ENCODE peak calls at places on chromosomes 4 and X, in eight cellular contexts. I, D, M, Q, B, V, S and J are unnamed samples.

GRCh38 chr4:22427676-22428075 is 88.2 kb downstream of the ADGRA3 start:
- DNase-seq in M (no peak), D (no peak), I (no peak), B (no peak), Q (no peak), V (no peak), S (no peak), J (no peak)

GRCh38 chrX:150361777-150362351 is 1.3 kb upstream of the MAMLD1 start:
- DNase-seq in Q (no peak), M (peak), B (peak), D (no peak), S (peak), V (peak), I (no peak), J (no peak)

GRCh38 chr4:7677799-7678301 is 243.1 kb upstream of the PSAPL1 start:
- DNase-seq in S (no peak), B (no peak), D (no peak), M (no peak), I (no peak), V (no peak), Q (no peak), J (no peak)

GRCh38 chr4:8403173-8403753 is 37.3 kb downstream of the ACOX3 start:
- DNase-seq in V (peak), D (peak), S (peak), I (peak), Q (no peak), B (peak), M (peak), J (no peak)

GRCh38 chr4:100428051-100428450 is 89.8 kb downstream of the EMCN start:
- DNase-seq in M (peak), B (no peak), I (no peak), Q (no peak), D (peak), V (no peak), S (no peak), J (no peak)

GRCh38 chrX:105098201-105098600 is 122.3 kb downstream of the TEX13A start:
- DNase-seq in V (no peak), B (no peak), M (no peak), S (no peak), Q (no peak), I (no peak), D (no peak), J (no peak)

GRCh38 chrX:138897621-138898492 is 186.3 kb upstream of the FGF13 start:
- DNase-seq in B (no peak), M (no peak), V (no peak), D (no peak), I (no peak), Q (no peak), S (no peak), J (no peak)

GRCh38 chrX:154541896-154542722 is 4.5 kb downstream of the G6PD start:
- DNase-seq in Q (peak), D (peak), M (peak), I (peak), V (peak), B (peak), S (no peak), J (peak)

GRCh38 chrX:40273356-40274050 is 175.7 kb upstream of the BCOR start:
- DNase-seq in Q (no peak), V (no peak), S (peak), M (no peak), D (peak), I (no peak), B (no peak), J (no peak)

GRCh38 chrX:18833071-18833731 is 125.8 kb downstream of the PPEF1 start:
- DNase-seq in B (no peak), S (no peak), D (peak), V (no peak), M (peak), Q (no peak), I (no peak), J (no peak)

GRCh38 chr4:40731792-40732245 is 17.9 kb upstream of the NSUN7 start:
- DNase-seq in V (no peak), Q (no peak), B (no peak), S (peak), I (no peak), D (peak), M (no peak), J (no peak)

GRCh38 chr4:121139533-121140222 is 24.4 kb downstream of the TNIP3 start:
- DNase-seq in Q (no peak), S (no peak), I (peak), B (no peak), D (peak), V (no peak), M (peak), J (peak)

GRCh38 chrX:54894159-54894558 is 26.5 kb upstream of the TRO start:
- DNase-seq in B (no peak), M (no peak), D (no peak), V (no peak), Q (no peak), S (no peak), I (no peak), J (no peak)

GRCh38 chr4:3201718-3202702 is 46.9 kb upstream of the MSANTD1 start:
- DNase-seq in V (no peak), B (peak), I (peak), D (peak), M (peak), S (peak), Q (peak), J (no peak)

GRCh38 chr4:40152642-40153041 is 44.2 kb upstream of the RHOH start:
- DNase-seq in Q (no peak), V (no peak), B (no peak), M (no peak), D (no peak), S (no peak), I (no peak), J (no peak)

GRCh38 chr4:33882246-33882990 is 2361.9 kb downstream of the ARAP2 start:
- DNase-seq in I (no peak), V (no peak), S (no peak), M (peak), B (no peak), Q (no peak), D (peak), J (no peak)

GRCh38 chr4:24748023-24748422 is 47.4 kb upstream of the SOD3 start:
- DNase-seq in B (no peak), S (no peak), D (no peak), I (no peak), V (no peak), Q (no peak), M (no peak), J (no peak)

GRCh38 chrX:9182041-9182440 is 148.1 kb upstream of the FAM9B start:
- DNase-seq in B (no peak), V (no peak), D (no peak), M (no peak), Q (no peak), S (no peak), I (no peak), J (no peak)

GRCh38 chr4:7397206-7398103 is 37.3 kb downstream of the PSAPL1 start:
- DNase-seq in Q (no peak), S (no peak), M (no peak), V (no peak), I (no peak), B (no peak), D (no peak), J (no peak)

GRCh38 chr4:158580064-158580463 is 58.4 kb downstream of the RXFP1 start:
- DNase-seq in I (no peak), Q (no peak), V (no peak), B (no peak), S (no peak), D (no peak), M (no peak), J (no peak)

GRCh38 chrX:104921606-104922205 is 298.8 kb downstream of the TEX13A start:
- DNase-seq in B (no peak), D (no peak), I (no peak), S (peak), Q (no peak), M (no peak), V (no peak), J (no peak)

GRCh38 chr4:187204389-187204920 is 480.8 kb upstream of the FAT1 start:
- DNase-seq in V (no peak), I (no peak), S (no peak), Q (no peak), D (no peak), M (no peak), B (no peak), J (no peak)

GRCh38 chr4:135239964-135240363 is 1038.4 kb upstream of the PABPC4L start:
- DNase-seq in V (no peak), S (no peak), I (no peak), D (no peak), M (no peak), Q (no peak), B (no peak), J (no peak)